ENCODE peak calls at places on chromosomes 7 and 10, in nine cellular contexts. T is naive B cell, A is amniotic stem cell, Y is kidney glomerular epithelial cell, Z is GM04504, U is neural crest cell, O is NAMALWA, I is IMR-90, Q is endothelial cell. K is an unnamed sample.

GRCh38 chr10:13335881-13336280 is 12.2 kb downstream of the SEPHS1 start:
- DNase-seq in T (no peak), A (no peak), Y (no peak), Z (no peak), U (no peak), O (no peak), I (no peak), Q (no peak), K (no peak)

GRCh38 chr7:101390901-101391301 is 28.2 kb downstream of the COL26A1 start:
- DNase-seq in T (peak), A (no peak), Y (no peak), Z (no peak), U (peak), O (peak), I (no peak), Q (peak), K (peak)

GRCh38 chr7:64654796-64655548 is 11.0 kb upstream of the ZNF107 start:
- DNase-seq in T (no peak), A (no peak), Y (no peak), Z (no peak), U (no peak), O (no peak), I (no peak), Q (no peak), K (no peak)

GRCh38 chr7:83365746-83366145 is 203.1 kb upstream of the PCLO start:
- DNase-seq in T (no peak), A (no peak), Y (no peak), Z (no peak), U (no peak), O (peak), I (no peak), Q (no peak), K (no peak)

GRCh38 chr7:91280180-91280579 is 15.9 kb downstream of the FZD1 start:
- DNase-seq in T (no peak), A (no peak), Y (no peak), Z (no peak), U (no peak), O (no peak), I (peak), Q (no peak), K (no peak)

GRCh38 chr10:15562116-15562515 is 157.6 kb downstream of the ITGA8 start:
- DNase-seq in T (no peak), A (no peak), Y (no peak), Z (no peak), U (no peak), O (no peak), I (no peak), Q (no peak), K (no peak)

GRCh38 chr7:3416453-3416852 is 115.4 kb downstream of the SDK1 start:
- DNase-seq in T (no peak), A (no peak), Y (no peak), Z (no peak), U (no peak), O (no peak), I (no peak), Q (no peak), K (no peak)

GRCh38 chr7:43763183-43763582 is 4.7 kb downstream of the BLVRA start:
- DNase-seq in T (no peak), A (no peak), Y (no peak), Z (no peak), U (no peak), O (no peak), I (no peak), Q (no peak), K (no peak)

GRCh38 chr10:132299381-132300336 is 8.1 kb downstream of the STK32C start:
- DNase-seq in T (no peak), A (no peak), Y (no peak), Z (no peak), U (no peak), O (no peak), I (no peak), Q (no peak), K (no peak)

GRCh38 chr7:27201231-27202017 is 1.5 kb upstream of the HOXA13 start:
- DNase-seq in T (peak), A (no peak), Y (no peak), Z (no peak), U (no peak), O (peak), I (no peak), Q (no peak), K (no peak)

GRCh38 chr10:17431871-17432311 is 22.5 kb downstream of the ST8SIA6 start:
- DNase-seq in T (no peak), A (peak), Y (no peak), Z (no peak), U (no peak), O (no peak), I (peak), Q (no peak), K (no peak)

K was measured in K562.